ENCODE peak calls at places on chromosomes 13 and 19, in eight cellular contexts. Q is ascending aorta, W is spleen, Z is PC-3, X is stomach, A is tibial artery, Y is cardiac muscle cell, S is A549. F is an unnamed sample. For H3K4me1, the result is how much of the 10 kb centered on the place peaks cover.

GRCh38 chr13:75132800-75133695 is 348.9 kb downstream of the TBC1D4 start:
- DNase-seq in Y (no peak), S (no peak), A (no peak), W (no peak), Z (no peak), Q (no peak), X (no peak), F (no peak)

GRCh38 chr13:24161010-24161775 is 673 bp downstream of the SPATA13 start:
- DNase-seq in Q (peak), Y (no peak), A (peak), X (peak), W (peak), Z (peak), S (no peak), F (peak)

GRCh38 chr19:47255947-47256687 is at the start of gene CCDC9:
- DNase-seq in Q (peak), W (peak), Y (peak), Z (peak), A (peak), S (peak), X (peak), F (peak)

GRCh38 chr19:29393915-29394460 is 131.8 kb upstream of the VSTM2B start:
- DNase-seq in W (no peak), Y (no peak), Q (no peak), A (no peak), S (no peak), Z (peak), X (no peak), F (peak)

GRCh38 chr19:18397242-18398202 is at the start of gene LRRC25:
- DNase-seq in S (no peak), Z (no peak), X (no peak), Y (no peak), A (peak), W (peak), Q (peak), F (peak)

GRCh38 chr19:42051166-42052115 is 18.6 kb downstream of the GRIK5 start:
- DNase-seq in S (no peak), W (no peak), Y (no peak), Z (peak), A (no peak), Q (no peak), X (peak), F (no peak)

GRCh38 chr19:38190061-38190460 is 34.0 kb downstream of the DPF1 start:
- DNase-seq in S (no peak), Q (no peak), A (no peak), W (no peak), Y (no peak), X (no peak), Z (no peak), F (no peak)

GRCh38 chr19:408441-409005 is 424 bp downstream of the C2CD4C start:
- DNase-seq in S (no peak), Q (no peak), A (no peak), Z (no peak), X (no peak), W (peak), Y (no peak), F (no peak)

GRCh38 chr13:29543230-29544215 is 52.0 kb downstream of the SLC7A1 start:
- DNase-seq in Q (no peak), W (no peak), X (no peak), Y (peak), Z (peak), S (no peak), A (no peak), F (peak)

GRCh38 chr13:75312884-75313520 is 169.0 kb downstream of the TBC1D4 start:
- DNase-seq in Q (no peak), S (no peak), X (no peak), W (no peak), A (no peak), Y (no peak), Z (no peak), F (no peak)

GRCh38 chr13:45603338-45603737 is 12.2 kb downstream of the ERICH6B start:
- DNase-seq in A (no peak), Q (no peak), X (no peak), Z (no peak), W (no peak), S (no peak), Y (no peak), F (no peak)

GRCh38 chr13:96898855-96899254 is 95.4 kb downstream of the OXGR1 start:
- DNase-seq in A (no peak), Q (no peak), S (no peak), Y (no peak), W (no peak), X (no peak), Z (no peak), F (no peak)

GRCh38 chr13:76745246-76746200 is 140.7 kb downstream of the KCTD12 start:
- DNase-seq in S (no peak), X (no peak), Y (peak), Z (no peak), W (no peak), Q (no peak), A (no peak), F (no peak)

GRCh38 chr19:13020002-13020414 is 24.7 kb downstream of the NFIX start:
- DNase-seq in Y (no peak), W (no peak), Z (peak), A (no peak), S (no peak), Q (no peak), X (no peak), F (no peak)

GRCh38 chr13:26964278-26965057 is 203.9 kb upstream of the GPR12 start:
- DNase-seq in Y (peak), S (no peak), Q (no peak), Z (no peak), X (no peak), W (no peak), A (no peak), F (peak)

GRCh38 chr13:34030782-34031181 is 212.8 kb downstream of the RFC3 start:
- DNase-seq in S (no peak), Y (no peak), A (no peak), Z (peak), Q (no peak), X (no peak), W (no peak), F (no peak)

GRCh38 chr19:1811942-1812425 is at the start of gene ATP8B3:
- DNase-seq in X (peak), Q (no peak), A (no peak), Z (no peak), W (no peak), S (peak), Y (no peak), F (no peak)

GRCh38 chr19:53333071-53333465 is 481 bp upstream of the ZNF845 start:
- DNase-seq in A (peak), S (peak), Y (no peak), W (peak), Z (no peak), X (peak), Q (peak), F (peak)

GRCh38 chr13:26186141-26186870 is 35.8 kb downstream of the RNF6 start:
- DNase-seq in A (peak), X (peak), W (peak), S (peak), Q (peak), Y (peak), Z (peak), F (peak)

GRCh38 chr13:59837101-59837500 is 326.6 kb downstream of the DIAPH3 start:
- DNase-seq in Q (no peak), W (no peak), X (no peak), S (no peak), Y (no peak), Z (peak), A (no peak), F (no peak)

GRCh38 chr19:39077323-39077722 is 6.8 kb upstream of the ACP7 start:
- DNase-seq in S (no peak), Y (no peak), Z (no peak), W (no peak), X (no peak), Q (no peak), A (no peak), F (no peak)

GRCh38 chr13:24071016-24071415 is 89.5 kb upstream of the SPATA13 start:
- DNase-seq in X (no peak), Z (no peak), A (no peak), Y (no peak), S (no peak), Q (no peak), W (no peak), F (no peak)

GRCh38 chr19:56106397-56106849 is 14.7 kb downstream of the ZNF787 start:
- DNase-seq in W (peak), Z (no peak), S (no peak), Y (no peak), A (no peak), X (peak), Q (no peak), F (no peak)

GRCh38 chr19:56105090-56105701 is 15.9 kb downstream of the ZNF787 start:
- DNase-seq in Q (peak), S (peak), W (peak), A (peak), Y (peak), X (peak), Z (peak), F (peak)

GRCh38 chr19:56107626-56108351 is 13.3 kb downstream of the ZNF787 start:
- DNase-seq in S (no peak), W (peak), Z (no peak), A (peak), Q (no peak), X (peak), Y (no peak), F (no peak)

GRCh38 chr19:56108447-56109195 is 12.5 kb downstream of the ZNF787 start:
- DNase-seq in S (no peak), Q (no peak), X (peak), Z (no peak), W (no peak), A (no peak), Y (peak), F (no peak)

DNA sequence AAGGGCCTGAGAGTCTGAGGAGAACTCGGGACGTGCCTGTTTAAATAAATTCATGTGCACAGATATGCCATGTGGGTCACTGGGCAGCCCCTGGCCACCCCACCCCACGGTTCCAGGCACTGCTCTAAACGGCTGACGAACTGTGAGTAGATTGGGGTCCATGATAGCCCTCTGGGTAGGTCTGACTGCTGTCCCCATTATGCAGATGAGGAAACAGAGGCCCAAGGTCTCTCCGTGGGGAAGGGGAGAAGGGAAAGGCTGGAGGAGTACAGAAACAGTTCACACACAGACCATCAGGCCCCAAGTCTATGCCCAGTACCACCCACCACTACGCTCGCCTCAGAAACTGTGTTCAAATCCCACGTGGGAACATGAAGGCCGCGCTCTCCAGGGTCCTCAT is 14.1 kb downstream of the ZNF787 start:
- DNase-seq in W (no peak), Y (no peak), X (no peak), Z (no peak), S (no peak), A (no peak), Q (no peak), F (no peak)
- H3K4me1 ChIP-seq in W (half or more), Y (under half), X (half or more), Z (under half), S (under half), A (half or more), Q (under half), F (under half)

DNA sequence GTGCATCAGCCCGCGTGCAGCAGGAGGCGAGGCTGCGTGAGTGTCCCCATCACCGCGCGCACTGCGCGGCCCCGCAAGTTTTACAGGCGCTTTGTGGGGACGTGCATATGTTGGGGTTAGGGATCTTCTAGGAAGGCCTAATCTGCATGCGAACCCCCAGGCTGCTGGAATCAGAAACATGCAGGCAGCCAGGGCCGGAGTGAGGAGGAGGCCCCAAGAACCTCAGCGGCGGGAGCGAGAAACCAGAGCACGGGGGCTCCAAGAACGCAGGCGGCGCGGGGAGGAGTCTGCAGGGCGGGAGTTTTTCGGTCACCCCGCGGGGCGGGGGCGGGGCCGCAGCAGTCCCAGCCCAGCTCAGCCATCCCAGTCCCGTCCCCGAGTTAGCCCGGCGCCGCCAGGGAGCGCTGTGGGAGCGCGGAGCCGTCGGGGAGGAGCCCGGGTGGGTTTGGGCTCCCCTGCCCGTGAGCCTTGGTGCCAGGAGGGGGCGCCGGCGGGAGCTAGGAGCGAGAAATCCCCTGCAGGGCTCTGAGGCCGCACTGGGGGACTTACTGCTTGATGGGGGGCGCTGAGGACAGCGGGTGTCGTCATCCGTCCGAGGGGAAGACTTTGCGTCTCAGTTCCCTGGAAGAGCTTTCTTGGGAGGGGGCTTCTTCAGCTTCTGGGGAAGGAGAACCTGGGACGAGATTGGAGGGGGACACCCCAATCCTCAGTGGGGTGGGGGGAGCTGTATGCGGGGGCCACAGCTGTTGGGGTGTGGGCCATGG is 933 bp upstream of the NRTN start:
- DNase-seq in Q (peak), Z (peak), X (peak), Y (peak), W (peak), A (peak), S (peak), F (peak)
- H3K4me3 ChIP-seq in Q (peak), Z (peak), X (peak), Y (peak), W (peak), A (no peak), S (peak), F (peak)

GRCh38 chr19:10219678-10220077 is 11.5 kb downstream of the S1PR2 start:
- DNase-seq in W (no peak), X (no peak), Q (no peak), A (no peak), S (no peak), Y (peak), Z (peak), F (no peak)
- TF ChIP-seq CTCF in W (no peak), X (no peak), Q (no peak), A (no peak), S (no peak), Y (peak), Z (peak), F (peak)

DNA sequence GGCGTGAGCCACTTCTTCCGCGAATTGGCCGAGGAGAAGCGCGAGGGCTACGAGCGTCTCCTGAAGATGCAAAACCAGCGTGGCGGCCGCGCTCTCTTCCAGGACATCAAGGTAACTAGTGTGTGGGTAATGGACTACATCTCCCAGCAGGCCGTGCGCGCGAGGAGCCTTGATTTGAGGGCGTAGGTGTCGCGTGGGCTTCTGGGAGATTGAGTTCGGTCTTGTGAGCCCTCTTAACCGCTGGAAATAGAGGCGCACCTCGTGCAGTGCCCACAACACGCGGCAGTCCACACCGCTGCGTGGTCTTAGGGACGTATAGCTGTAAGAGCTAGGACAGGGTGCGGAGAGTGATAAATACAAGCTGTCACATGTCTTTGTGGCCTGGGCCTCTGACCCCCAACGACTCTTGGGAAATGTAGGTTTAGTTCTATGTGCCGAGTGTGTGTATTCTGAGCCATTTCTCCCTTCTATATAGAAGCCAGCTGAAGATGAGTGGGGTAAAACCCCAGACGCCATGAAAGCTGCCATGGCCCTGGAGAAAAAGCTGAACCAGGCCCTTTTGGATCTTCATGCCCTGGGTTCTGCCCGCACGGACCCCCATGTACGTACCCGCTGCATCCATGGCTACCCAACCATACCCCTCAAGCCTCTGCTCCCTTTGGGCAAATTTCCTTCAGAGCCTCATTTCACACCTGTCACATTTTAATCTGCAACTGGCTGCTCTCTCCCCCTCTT is 864 bp downstream of the FTL start:
- DNase-seq in A (peak), Z (peak), W (peak), S (peak), Q (peak), X (peak), Y (peak), F (peak)
- H3K4me1 ChIP-seq in A (half or more), Z (under half), W (under half), S (half or more), Q (under half), X (half or more), Y (under half), F (under half)